ENCODE peak calls at places on chromosomes 11 and 22, in ten cellular contexts. V, B, J, K, Q, U, E, C, Y and M are unnamed samples.

GRCh38 chr22:18095101-18095805 is 15.4 kb upstream of the TUBA8 start:
- DNase-seq in V (no peak), B (no peak), J (peak), K (no peak), Q (no peak), U (no peak), E (no peak), C (peak), Y (no peak), M (no peak)

GRCh38 chr22:38271927-38272372 is 860 bp downstream of the TMEM184B start:
- DNase-seq in V (peak), B (no peak), J (no peak), K (peak), Q (no peak), U (no peak), E (peak), C (no peak), Y (no peak), M (no peak)

GRCh38 chr11:117857734-117858369 is 18.6 kb downstream of the FXYD6 start:
- DNase-seq in V (peak), B (no peak), J (no peak), K (no peak), Q (no peak), U (no peak), E (no peak), C (no peak), Y (no peak), M (no peak)

GRCh38 chr11:65887026-65887722 is 1.1 kb downstream of the FIBP start:
- DNase-seq in V (peak), B (no peak), J (no peak), K (no peak), Q (no peak), U (no peak), E (no peak), C (no peak), Y (no peak), M (no peak)

GRCh38 chr11:46378296-46378695 is 3.2 kb upstream of the MDK start:
- DNase-seq in V (no peak), B (no peak), J (no peak), K (no peak), Q (no peak), U (no peak), E (no peak), C (no peak), Y (no peak), M (no peak)

GRCh38 chr22:50620861-50621490 is 7.0 kb downstream of the ARSA start:
- DNase-seq in V (no peak), B (no peak), J (no peak), K (peak), Q (no peak), U (no peak), E (no peak), C (peak), Y (peak), M (peak)

GRCh38 chr11:47305734-47306483 is 36.0 kb downstream of the MADD start:
- DNase-seq in V (no peak), B (no peak), J (no peak), K (no peak), Q (no peak), U (peak), E (peak), C (no peak), Y (no peak), M (no peak)

GRCh38 chr11:76768091-76769047 is 14.8 kb upstream of the TSKU start:
- DNase-seq in V (peak), B (peak), J (no peak), K (no peak), Q (no peak), U (peak), E (peak), C (peak), Y (peak), M (no peak)

GRCh38 chr11:118522571-118523072 is 4.7 kb upstream of the TTC36 start:
- DNase-seq in V (no peak), B (peak), J (peak), K (peak), Q (peak), U (no peak), E (no peak), C (no peak), Y (peak), M (peak)

GRCh38 chr11:68508425-68508824 is 47.9 kb downstream of the PPP6R3 start:
- DNase-seq in V (no peak), B (no peak), J (peak), K (no peak), Q (no peak), U (no peak), E (no peak), C (no peak), Y (peak), M (peak)

GRCh38 chr22:41003041-41003440 is 51.9 kb downstream of the RBX1 start:
- DNase-seq in V (no peak), B (no peak), J (no peak), K (peak), Q (peak), U (no peak), E (peak), C (no peak), Y (no peak), M (no peak)

GRCh38 chr11:48063424-48063978 is 83.1 kb downstream of the PTPRJ start:
- DNase-seq in V (peak), B (peak), J (peak), K (peak), Q (no peak), U (peak), E (no peak), C (no peak), Y (peak), M (peak)

GRCh38 chr11:121036981-121037380 is 13.1 kb downstream of the TBCEL start:
- DNase-seq in V (no peak), B (no peak), J (no peak), K (no peak), Q (no peak), U (no peak), E (no peak), C (no peak), Y (no peak), M (no peak)

GRCh38 chr22:36166518-36167220 is 6.1 kb upstream of the APOL3 start:
- DNase-seq in V (no peak), B (no peak), J (no peak), K (no peak), Q (no peak), U (no peak), E (no peak), C (peak), Y (no peak), M (no peak)

GRCh38 chr11:134760307-134760706 is 348.3 kb upstream of the B3GAT1 start:
- DNase-seq in V (no peak), B (no peak), J (no peak), K (no peak), Q (no peak), U (no peak), E (no peak), C (no peak), Y (no peak), M (peak)

GRCh38 chr11:33089776-33090175 is 50.4 kb downstream of the TCP11L1 start:
- DNase-seq in V (no peak), B (peak), J (peak), K (peak), Q (no peak), U (no peak), E (no peak), C (no peak), Y (no peak), M (peak)

GRCh38 chr11:128784059-128784804 is 82.9 kb downstream of the KCNJ1 start:
- DNase-seq in V (no peak), B (no peak), J (no peak), K (no peak), Q (no peak), U (no peak), E (no peak), C (no peak), Y (no peak), M (no peak)

GRCh38 chr11:17145972-17146371 is 61.8 kb downstream of the PIK3C2A start:
- DNase-seq in V (no peak), B (no peak), J (no peak), K (no peak), Q (no peak), U (no peak), E (no peak), C (no peak), Y (peak), M (no peak)

GRCh38 chr11:72836111-72836510 is 21.9 kb downstream of the ATG16L2 start:
- DNase-seq in V (peak), B (no peak), J (peak), K (no peak), Q (no peak), U (peak), E (no peak), C (no peak), Y (no peak), M (no peak)

GRCh38 chr11:95279921-95280861 is 49.2 kb upstream of the SESN3 start:
- DNase-seq in V (no peak), B (peak), J (no peak), K (no peak), Q (no peak), U (peak), E (no peak), C (no peak), Y (no peak), M (peak)

GRCh38 chr11:108960498-108960897 is 295.6 kb downstream of the DDX10 start:
- DNase-seq in V (no peak), B (no peak), J (no peak), K (no peak), Q (no peak), U (no peak), E (no peak), C (no peak), Y (no peak), M (no peak)

GRCh38 chr22:37002633-37003032 is 16.6 kb downstream of the TST start:
- DNase-seq in V (no peak), B (peak), J (no peak), K (no peak), Q (no peak), U (no peak), E (no peak), C (no peak), Y (no peak), M (no peak)

GRCh38 chr22:37904572-37905533 is 1.2 kb upstream of the MICALL1 start:
- DNase-seq in V (peak), B (peak), J (peak), K (peak), Q (no peak), U (peak), E (no peak), C (peak), Y (peak), M (peak)

GRCh38 chr11:118658372-118659313 is 20.8 kb downstream of the TREH start:
- DNase-seq in V (no peak), B (peak), J (no peak), K (peak), Q (peak), U (no peak), E (no peak), C (peak), Y (no peak), M (peak)

GRCh38 chr11:65166893-65167292 is 3.1 kb upstream of the SPDYC start:
- DNase-seq in V (no peak), B (no peak), J (no peak), K (no peak), Q (no peak), U (no peak), E (no peak), C (no peak), Y (no peak), M (no peak)

GRCh38 chr11:12485328-12485727 is 108.0 kb downstream of the PARVA start:
- DNase-seq in V (no peak), B (no peak), J (no peak), K (no peak), Q (no peak), U (no peak), E (no peak), C (no peak), Y (no peak), M (peak)

GRCh38 chr11:128506999-128507591 is 80.3 kb downstream of the ETS1 start:
- DNase-seq in V (peak), B (peak), J (peak), K (peak), Q (no peak), U (peak), E (no peak), C (peak), Y (peak), M (peak)

GRCh38 chr22:30561402-30562154 is 12.9 kb downstream of the GAL3ST1 start:
- DNase-seq in V (no peak), B (no peak), J (no peak), K (no peak), Q (no peak), U (no peak), E (no peak), C (no peak), Y (no peak), M (no peak)

GRCh38 chr22:39343259-39344045 is 6.3 kb upstream of the SYNGR1 start:
- DNase-seq in V (peak), B (peak), J (peak), K (peak), Q (peak), U (no peak), E (peak), C (peak), Y (peak), M (peak)
- TF ChIP-seq CTCF in V (peak), B (peak), J (peak), K (peak), Q (peak), U (peak), E (peak), C (peak), Y (peak), M (peak)

DNA sequence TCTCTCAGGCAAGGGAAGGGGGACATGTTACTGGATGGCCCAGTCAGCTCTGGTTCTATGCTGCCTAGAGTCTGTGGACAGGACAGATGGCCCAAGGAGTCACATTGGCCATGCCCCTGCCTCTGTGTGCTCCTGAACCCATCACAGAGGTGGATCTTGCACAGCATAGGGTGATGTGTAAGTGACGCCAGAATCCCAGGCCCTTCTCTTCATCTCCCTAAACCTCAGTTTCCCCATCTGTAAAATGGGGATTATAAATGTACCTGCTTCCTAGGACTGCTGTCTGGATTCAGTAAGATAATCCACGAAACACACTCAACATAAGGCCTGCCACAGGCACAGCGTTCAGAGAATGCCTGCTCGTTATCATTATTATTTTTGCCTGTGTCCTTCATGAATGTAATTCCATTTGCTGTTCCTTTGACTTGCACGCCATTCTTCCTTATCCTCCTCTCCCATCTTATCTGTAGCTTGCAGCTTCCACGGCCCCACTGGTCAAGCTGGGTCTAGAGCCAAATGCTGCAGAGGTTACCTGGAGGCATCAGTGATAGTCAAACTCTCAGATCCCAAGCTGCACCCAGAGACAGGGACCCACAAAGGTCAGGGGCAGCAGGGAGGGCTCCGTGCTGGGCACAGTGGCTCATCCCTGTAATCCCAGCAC is 207.0 kb downstream of the MN1 start:
- DNase-seq in V (no peak), B (no peak), J (no peak), K (no peak), Q (no peak), U (no peak), E (no peak), C (no peak), Y (no peak), M (no peak)
- TF ChIP-seq CTCF in V (no peak), B (no peak), J (no peak), K (no peak), Q (no peak), U (no peak), E (no peak), C (no peak), Y (no peak), M (no peak)

GRCh38 chr11:111852103-111852502 is 19.3 kb downstream of the ALG9 start:
- DNase-seq in V (no peak), B (no peak), J (no peak), K (no peak), Q (no peak), U (no peak), E (no peak), C (no peak), Y (no peak), M (no peak)

GRCh38 chr11:111851067-111851466 is 20.3 kb downstream of the ALG9 start:
- DNase-seq in V (no peak), B (no peak), J (no peak), K (no peak), Q (no peak), U (no peak), E (no peak), C (no peak), Y (no peak), M (no peak)

GRCh38 chr11:111849631-111850030 is 21.8 kb downstream of the ALG9 start:
- DNase-seq in V (no peak), B (no peak), J (no peak), K (no peak), Q (no peak), U (no peak), E (no peak), C (no peak), Y (no peak), M (no peak)

GRCh38 chr11:111855506-111855905 is 15.9 kb downstream of the ALG9 start:
- DNase-seq in V (no peak), B (no peak), J (no peak), K (no peak), Q (no peak), U (no peak), E (no peak), C (no peak), Y (no peak), M (no peak)

DNA sequence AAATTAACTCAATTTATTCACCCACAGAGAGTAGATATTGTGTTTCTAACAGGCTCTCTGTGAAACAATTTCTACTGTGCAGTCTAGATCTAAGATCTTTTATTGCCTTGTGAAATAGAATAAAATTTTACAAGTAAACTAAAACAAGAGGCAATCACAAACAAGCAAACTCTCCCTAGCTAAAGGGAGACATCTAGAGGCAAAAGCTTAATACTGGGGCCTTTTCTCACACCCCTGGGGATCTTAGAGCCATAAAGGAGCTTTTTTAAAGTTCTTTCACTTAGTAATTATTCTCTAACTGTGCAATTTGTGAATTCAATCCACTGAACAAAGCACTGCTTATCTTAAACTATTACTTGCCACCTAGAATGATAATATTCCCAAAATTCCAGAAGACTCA is 19.7 kb downstream of the ALG9 start:
- DNase-seq in V (no peak), B (peak), J (peak), K (no peak), Q (no peak), U (no peak), E (no peak), C (no peak), Y (peak), M (peak)
- TF ChIP-seq CTCF in V (peak), B (peak), J (peak), K (no peak), Q (no peak), U (peak), E (no peak), C (no peak), Y (peak), M (peak)

DNA sequence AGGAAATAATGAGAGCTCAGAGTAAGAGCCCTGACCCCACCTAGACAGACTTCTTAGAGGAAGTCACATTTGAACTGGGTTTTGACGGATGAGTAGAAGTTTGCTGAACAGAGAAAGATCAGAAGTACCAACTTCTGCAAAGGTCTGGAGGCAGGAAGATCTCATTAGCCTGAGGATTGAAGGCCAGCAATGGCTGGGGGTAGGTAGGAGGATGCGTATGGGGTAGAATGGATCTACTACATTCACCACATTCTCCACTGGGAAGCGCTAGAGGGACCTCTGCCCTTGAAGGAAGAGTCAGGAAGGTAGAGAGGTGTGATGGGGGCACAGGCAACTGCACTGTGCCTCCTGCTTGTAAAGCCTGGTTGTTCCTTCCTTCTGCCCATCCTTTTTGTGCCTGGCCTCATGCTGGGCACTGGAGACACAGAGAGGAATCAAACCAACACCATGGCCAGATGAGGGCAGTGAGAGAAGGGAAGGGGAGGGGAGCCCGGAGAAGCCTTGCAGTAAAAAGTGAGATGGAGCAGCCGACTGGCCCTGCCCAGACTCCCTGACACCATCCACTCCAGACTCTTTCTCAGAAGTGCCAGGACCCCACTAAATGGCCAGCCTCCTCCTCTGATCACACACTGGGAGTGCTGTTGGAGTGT is 4.9 kb downstream of the TPBGL start:
- DNase-seq in V (peak), B (no peak), J (no peak), K (no peak), Q (no peak), U (no peak), E (peak), C (no peak), Y (no peak), M (no peak)
- TF ChIP-seq CTCF in V (no peak), B (no peak), J (no peak), K (no peak), Q (no peak), U (no peak), E (no peak), C (no peak), Y (no peak), M (no peak)